ENCODE peak calls at places on chromosomes 7 and 10, in nine cellular contexts. One of them, this sample, is unnamed.

GRCh38 chr7:66757939-66758338 is 17.4 kb downstream of the RABGEF1 start:
- DNase-seq in left ventricle myocardium inferior: no peak
- DNase-seq in fibroblast of lung: no peak
- DNase-seq in transverse colon: no peak
- DNase-seq in stomach: no peak
- DNase-seq in prostate gland: no peak
- DNase-seq in astrocyte: no peak
- DNase-seq in A549: no peak
- DNase-seq in ovary: no peak
- DNase-seq in this sample: no peak

GRCh38 chr10:113199459-113199858 is 249.4 kb downstream of the TCF7L2 start:
- DNase-seq in left ventricle myocardium inferior: no peak
- DNase-seq in fibroblast of lung: peak
- DNase-seq in transverse colon: no peak
- DNase-seq in stomach: no peak
- DNase-seq in prostate gland: no peak
- DNase-seq in astrocyte: peak
- DNase-seq in A549: no peak
- DNase-seq in ovary: no peak
- DNase-seq in this sample: no peak

GRCh38 chr7:13851756-13852155 is 137.7 kb downstream of the ETV1 start:
- DNase-seq in left ventricle myocardium inferior: no peak
- DNase-seq in fibroblast of lung: peak
- DNase-seq in transverse colon: no peak
- DNase-seq in stomach: no peak
- DNase-seq in prostate gland: no peak
- DNase-seq in astrocyte: peak
- DNase-seq in A549: no peak
- DNase-seq in ovary: no peak
- DNase-seq in this sample: no peak

GRCh38 chr10:29949411-29950011 is 109.9 kb downstream of the JCAD start:
- DNase-seq in left ventricle myocardium inferior: no peak
- DNase-seq in fibroblast of lung: peak
- DNase-seq in transverse colon: no peak
- DNase-seq in stomach: no peak
- DNase-seq in prostate gland: no peak
- DNase-seq in astrocyte: peak
- DNase-seq in A549: peak
- DNase-seq in ovary: no peak
- DNase-seq in this sample: no peak

GRCh38 chr10:82653244-82653933 is 778.4 kb downstream of the NRG3 start:
- DNase-seq in left ventricle myocardium inferior: no peak
- DNase-seq in fibroblast of lung: no peak
- DNase-seq in transverse colon: no peak
- DNase-seq in stomach: no peak
- DNase-seq in prostate gland: no peak
- DNase-seq in astrocyte: no peak
- DNase-seq in A549: no peak
- DNase-seq in ovary: no peak
- DNase-seq in this sample: no peak

GRCh38 chr10:43774234-43774769 is 125.6 kb upstream of the ZNF32 start:
- DNase-seq in left ventricle myocardium inferior: no peak
- DNase-seq in fibroblast of lung: no peak
- DNase-seq in transverse colon: no peak
- DNase-seq in stomach: no peak
- DNase-seq in prostate gland: no peak
- DNase-seq in astrocyte: no peak
- DNase-seq in A549: no peak
- DNase-seq in ovary: no peak
- DNase-seq in this sample: no peak

GRCh38 chr10:5297466-5297865 is 67.3 kb upstream of the UCN3 start:
- DNase-seq in left ventricle myocardium inferior: peak
- DNase-seq in fibroblast of lung: peak
- DNase-seq in transverse colon: no peak
- DNase-seq in stomach: no peak
- DNase-seq in prostate gland: no peak
- DNase-seq in astrocyte: no peak
- DNase-seq in A549: no peak
- DNase-seq in ovary: no peak
- DNase-seq in this sample: peak

GRCh38 chr7:38411404-38411803 is 138.0 kb upstream of the TARP start:
- DNase-seq in left ventricle myocardium inferior: no peak
- DNase-seq in fibroblast of lung: no peak
- DNase-seq in transverse colon: no peak
- DNase-seq in stomach: no peak
- DNase-seq in prostate gland: no peak
- DNase-seq in astrocyte: no peak
- DNase-seq in A549: peak
- DNase-seq in ovary: no peak
- DNase-seq in this sample: no peak

GRCh38 chr7:105775580-105775979 is 100.8 kb downstream of the ATXN7L1 start:
- DNase-seq in left ventricle myocardium inferior: no peak
- DNase-seq in fibroblast of lung: no peak
- DNase-seq in transverse colon: no peak
- DNase-seq in stomach: no peak
- DNase-seq in prostate gland: no peak
- DNase-seq in astrocyte: peak
- DNase-seq in A549: no peak
- DNase-seq in ovary: no peak
- DNase-seq in this sample: no peak
- H3K4me3 ChIP-seq in left ventricle myocardium inferior: no peak
- H3K4me3 ChIP-seq in fibroblast of lung: no peak
- H3K4me3 ChIP-seq in transverse colon: no peak
- H3K4me3 ChIP-seq in stomach: no peak
- H3K4me3 ChIP-seq in prostate gland: no peak
- H3K4me3 ChIP-seq in astrocyte: no peak
- H3K4me3 ChIP-seq in A549: no peak
- H3K4me3 ChIP-seq in ovary: no peak
- H3K4me3 ChIP-seq in this sample: no peak

DNA sequence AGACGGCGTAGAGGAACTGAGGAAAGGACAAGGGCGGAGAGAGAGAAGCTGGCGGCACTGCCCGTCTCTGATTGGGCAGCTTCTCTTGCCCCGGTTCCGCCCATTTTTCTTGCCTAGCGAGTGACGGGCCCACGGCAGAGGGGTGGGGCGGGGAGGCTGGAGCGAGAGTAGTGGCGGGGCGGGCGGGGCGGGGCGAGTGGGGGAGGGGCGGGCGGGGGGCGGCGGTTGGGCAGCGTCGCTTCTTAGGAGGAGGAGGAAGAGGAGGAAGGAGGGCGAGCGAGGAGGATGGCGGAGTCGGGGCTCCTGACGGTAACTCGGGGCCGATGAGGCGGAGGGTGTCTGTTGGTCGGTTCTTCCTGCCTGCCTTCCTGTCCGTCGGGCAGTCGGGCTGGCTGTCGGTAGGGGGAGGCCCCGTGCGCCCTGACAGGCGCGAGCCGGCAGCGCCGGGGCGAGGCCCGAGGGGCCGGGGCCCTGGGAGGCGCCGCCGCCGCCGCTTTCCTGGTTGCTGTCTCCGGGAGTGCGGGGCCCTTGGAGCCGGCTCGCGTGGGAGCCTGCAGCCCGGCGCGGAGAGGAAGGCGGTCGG is at the start of gene SHOC2:
- DNase-seq in left ventricle myocardium inferior: peak
- DNase-seq in fibroblast of lung: no peak
- DNase-seq in transverse colon: peak
- DNase-seq in stomach: peak
- DNase-seq in prostate gland: peak
- DNase-seq in astrocyte: no peak
- DNase-seq in A549: no peak
- DNase-seq in ovary: peak
- DNase-seq in this sample: peak
- TF ChIP-seq CTCF in left ventricle myocardium inferior: peak
- TF ChIP-seq CTCF in fibroblast of lung: peak
- TF ChIP-seq CTCF in transverse colon: no peak
- TF ChIP-seq CTCF in stomach: no peak
- TF ChIP-seq CTCF in prostate gland: no peak
- TF ChIP-seq CTCF in astrocyte: no peak
- TF ChIP-seq CTCF in A549: no peak
- TF ChIP-seq CTCF in ovary: peak
- TF ChIP-seq CTCF in this sample: no peak

DNA sequence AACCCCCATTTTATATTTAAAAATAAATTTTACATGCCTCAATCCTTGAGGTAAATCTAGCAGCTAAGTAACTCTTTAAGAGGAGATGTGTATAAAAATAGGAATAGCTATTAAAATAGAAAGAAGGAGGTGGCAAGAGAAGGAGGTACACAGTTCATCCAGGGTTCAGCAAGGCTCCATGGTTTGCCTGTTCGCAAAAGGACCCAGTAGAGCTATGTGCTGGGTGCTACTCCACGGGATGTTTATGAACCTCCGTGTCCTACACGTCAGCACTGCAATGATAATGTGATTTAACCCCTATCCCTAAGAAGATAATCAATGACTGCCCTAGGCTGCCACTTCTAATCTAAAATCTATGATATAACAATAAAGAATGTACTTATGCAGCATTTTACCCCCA is 926 bp upstream of the DENND11 start:
- DNase-seq in left ventricle myocardium inferior: no peak
- DNase-seq in fibroblast of lung: no peak
- DNase-seq in transverse colon: no peak
- DNase-seq in stomach: no peak
- DNase-seq in prostate gland: no peak
- DNase-seq in astrocyte: no peak
- DNase-seq in A549: no peak
- DNase-seq in ovary: no peak
- DNase-seq in this sample: no peak
- H3K27ac ChIP-seq in left ventricle myocardium inferior: no peak
- H3K27ac ChIP-seq in fibroblast of lung: no peak
- H3K27ac ChIP-seq in transverse colon: no peak
- H3K27ac ChIP-seq in stomach: no peak
- H3K27ac ChIP-seq in prostate gland: no peak
- H3K27ac ChIP-seq in astrocyte: no peak
- H3K27ac ChIP-seq in A549: no peak
- H3K27ac ChIP-seq in ovary: no peak
- H3K27ac ChIP-seq in this sample: no peak

DNA sequence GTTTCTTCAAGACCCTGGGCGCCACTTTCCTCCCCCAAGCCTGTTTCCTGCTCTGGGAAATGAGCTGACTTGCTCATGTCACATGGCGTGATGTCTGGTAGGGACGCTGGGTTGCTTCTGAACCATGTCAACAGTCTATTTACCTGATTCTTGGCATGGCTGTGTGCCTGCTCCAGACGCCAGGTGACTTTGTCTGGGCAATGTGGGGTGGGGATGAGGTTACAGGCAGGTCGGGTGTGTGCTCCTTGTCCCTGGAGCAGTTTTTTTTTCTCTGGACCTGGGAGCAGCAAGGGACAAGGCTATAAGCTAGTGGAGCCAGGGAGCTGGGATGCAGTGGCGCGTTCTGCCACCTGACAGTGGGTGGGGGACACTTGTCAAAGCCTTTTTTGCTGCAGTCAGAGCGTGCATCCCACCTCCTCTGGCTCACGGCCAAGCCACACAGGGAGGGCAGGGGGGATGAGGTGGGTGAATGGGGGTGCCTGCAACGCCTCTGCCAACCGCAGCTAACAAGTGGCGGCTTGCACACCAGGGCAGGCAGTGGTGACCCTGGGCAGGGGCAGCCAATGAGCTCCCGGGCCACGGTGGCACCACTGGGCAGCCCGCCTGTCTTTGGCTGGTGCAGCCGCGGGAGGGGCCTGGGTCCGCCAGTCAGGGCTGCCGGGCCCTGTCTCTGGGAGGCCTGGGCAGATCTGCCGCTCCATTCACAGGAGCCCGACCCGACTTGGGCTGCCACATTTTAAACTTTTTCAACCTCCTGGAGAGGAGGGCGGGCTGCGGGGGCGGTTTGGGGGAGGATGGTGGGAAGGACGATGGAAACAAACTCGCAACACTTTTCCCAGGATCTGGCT is 22.9 kb downstream of the DNAJB12 start:
- DNase-seq in left ventricle myocardium inferior: peak
- DNase-seq in fibroblast of lung: peak
- DNase-seq in transverse colon: peak
- DNase-seq in stomach: peak
- DNase-seq in prostate gland: peak
- DNase-seq in astrocyte: peak
- DNase-seq in A549: peak
- DNase-seq in ovary: peak
- DNase-seq in this sample: peak
- H3K4me3 ChIP-seq in left ventricle myocardium inferior: peak
- H3K4me3 ChIP-seq in fibroblast of lung: no peak
- H3K4me3 ChIP-seq in transverse colon: no peak
- H3K4me3 ChIP-seq in stomach: no peak
- H3K4me3 ChIP-seq in prostate gland: no peak
- H3K4me3 ChIP-seq in astrocyte: no peak
- H3K4me3 ChIP-seq in A549: no peak
- H3K4me3 ChIP-seq in ovary: no peak
- H3K4me3 ChIP-seq in this sample: peak

GRCh38 chr7:24767878-24768569 is 10.8 kb upstream of the GSDME start:
- DNase-seq in left ventricle myocardium inferior: no peak
- DNase-seq in fibroblast of lung: no peak
- DNase-seq in transverse colon: no peak
- DNase-seq in stomach: no peak
- DNase-seq in prostate gland: no peak
- DNase-seq in astrocyte: no peak
- DNase-seq in A549: no peak
- DNase-seq in ovary: no peak
- DNase-seq in this sample: no peak
- TF ChIP-seq CTCF in left ventricle myocardium inferior: peak
- TF ChIP-seq CTCF in fibroblast of lung: no peak
- TF ChIP-seq CTCF in transverse colon: no peak
- TF ChIP-seq CTCF in stomach: no peak
- TF ChIP-seq CTCF in prostate gland: no peak
- TF ChIP-seq CTCF in astrocyte: no peak
- TF ChIP-seq CTCF in A549: peak
- TF ChIP-seq CTCF in ovary: no peak
- TF ChIP-seq CTCF in this sample: no peak

GRCh38 chr10:131905603-131906268 is 4.9 kb downstream of the PPP2R2D start:
- DNase-seq in left ventricle myocardium inferior: no peak
- DNase-seq in fibroblast of lung: no peak
- DNase-seq in transverse colon: no peak
- DNase-seq in stomach: no peak
- DNase-seq in prostate gland: no peak
- DNase-seq in astrocyte: no peak
- DNase-seq in A549: no peak
- DNase-seq in ovary: no peak
- DNase-seq in this sample: no peak

GRCh38 chr10:131906269-131906639 is 5.4 kb downstream of the PPP2R2D start:
- DNase-seq in left ventricle myocardium inferior: no peak
- DNase-seq in fibroblast of lung: no peak
- DNase-seq in transverse colon: no peak
- DNase-seq in stomach: no peak
- DNase-seq in prostate gland: no peak
- DNase-seq in astrocyte: no peak
- DNase-seq in A549: no peak
- DNase-seq in ovary: no peak
- DNase-seq in this sample: no peak

GRCh38 chr10:131908151-131908550 is 7.3 kb downstream of the PPP2R2D start:
- DNase-seq in left ventricle myocardium inferior: no peak
- DNase-seq in fibroblast of lung: no peak
- DNase-seq in transverse colon: no peak
- DNase-seq in stomach: no peak
- DNase-seq in prostate gland: no peak
- DNase-seq in astrocyte: no peak
- DNase-seq in A549: no peak
- DNase-seq in ovary: no peak
- DNase-seq in this sample: no peak

GRCh38 chr10:131909014-131909808 is 8.4 kb downstream of the PPP2R2D start:
- DNase-seq in left ventricle myocardium inferior: no peak
- DNase-seq in fibroblast of lung: no peak
- DNase-seq in transverse colon: no peak
- DNase-seq in stomach: no peak
- DNase-seq in prostate gland: no peak
- DNase-seq in astrocyte: no peak
- DNase-seq in A549: no peak
- DNase-seq in ovary: no peak
- DNase-seq in this sample: peak

GRCh38 chr10:131907679-131908078 is 6.9 kb downstream of the PPP2R2D start:
- DNase-seq in left ventricle myocardium inferior: no peak
- DNase-seq in fibroblast of lung: no peak
- DNase-seq in transverse colon: no peak
- DNase-seq in stomach: no peak
- DNase-seq in prostate gland: no peak
- DNase-seq in astrocyte: no peak
- DNase-seq in A549: no peak
- DNase-seq in ovary: no peak
- DNase-seq in this sample: no peak
- H3K27ac ChIP-seq in left ventricle myocardium inferior: no peak
- H3K27ac ChIP-seq in fibroblast of lung: no peak
- H3K27ac ChIP-seq in transverse colon: no peak
- H3K27ac ChIP-seq in stomach: no peak
- H3K27ac ChIP-seq in prostate gland: no peak
- H3K27ac ChIP-seq in astrocyte: no peak
- H3K27ac ChIP-seq in A549: no peak
- H3K27ac ChIP-seq in ovary: no peak
- H3K27ac ChIP-seq in this sample: no peak